ENCODE peak calls at places on chromosomes 16 and 17, in five cellular contexts. One of them, this sample, is unnamed.

GRCh38 chr17:75010683-75011406 is 1.6 kb upstream of the MRPL58 start:
- DNase-seq in DMS153: peak; percentile 85
- DNase-seq in naive thymus-derived CD8-positive, alpha-beta T cell: no peak
- DNase-seq in midbrain: no peak
- DNase-seq in ACHN: peak; percentile 57
- DNase-seq in this sample: peak; percentile 65

GRCh38 chr16:67264277-67264676 is 15.1 kb upstream of the PLEKHG4 start:
- DNase-seq in DMS153: no peak
- DNase-seq in naive thymus-derived CD8-positive, alpha-beta T cell: no peak
- DNase-seq in midbrain: no peak
- DNase-seq in ACHN: no peak
- DNase-seq in this sample: no peak

GRCh38 chr17:9865585-9865984 is 39.5 kb downstream of the RCVRN start:
- DNase-seq in DMS153: no peak
- DNase-seq in naive thymus-derived CD8-positive, alpha-beta T cell: no peak
- DNase-seq in midbrain: no peak
- DNase-seq in ACHN: no peak
- DNase-seq in this sample: no peak

GRCh38 chr17:34171245-34171818 is 83.8 kb upstream of the CCL2 start:
- DNase-seq in DMS153: no peak
- DNase-seq in naive thymus-derived CD8-positive, alpha-beta T cell: peak; percentile 43
- DNase-seq in midbrain: no peak
- DNase-seq in ACHN: peak; percentile 66
- DNase-seq in this sample: peak; percentile 54

GRCh38 chr16:14681115-14681514 is 13.0 kb downstream of the PLA2G10 start:
- DNase-seq in DMS153: no peak
- DNase-seq in naive thymus-derived CD8-positive, alpha-beta T cell: no peak
- DNase-seq in midbrain: no peak
- DNase-seq in ACHN: no peak
- DNase-seq in this sample: no peak

GRCh38 chr16:85129846-85130706 is 17.8 kb upstream of the CIBAR2 start:
- DNase-seq in DMS153: no peak
- DNase-seq in naive thymus-derived CD8-positive, alpha-beta T cell: no peak
- DNase-seq in midbrain: peak; percentile 43
- DNase-seq in ACHN: no peak
- DNase-seq in this sample: no peak

GRCh38 chr16:87123356-87124001 is 193.7 kb downstream of the C16orf95 start:
- DNase-seq in DMS153: no peak
- DNase-seq in naive thymus-derived CD8-positive, alpha-beta T cell: no peak
- DNase-seq in midbrain: no peak
- DNase-seq in ACHN: no peak
- DNase-seq in this sample: peak; percentile 65

GRCh38 chr16:66858740-66859396 is 14.7 kb downstream of the CA7 start:
- DNase-seq in DMS153: no peak
- DNase-seq in naive thymus-derived CD8-positive, alpha-beta T cell: no peak
- DNase-seq in midbrain: no peak
- DNase-seq in ACHN: peak; percentile 61
- DNase-seq in this sample: peak; percentile 78

GRCh38 chr17:82929011-82929622 is 89.3 kb upstream of the ZNF750 start:
- DNase-seq in DMS153: no peak
- DNase-seq in naive thymus-derived CD8-positive, alpha-beta T cell: no peak
- DNase-seq in midbrain: no peak
- DNase-seq in ACHN: no peak
- DNase-seq in this sample: no peak

GRCh38 chr17:16371742-16372141 is 9.1 kb upstream of the UBB start:
- DNase-seq in DMS153: no peak
- DNase-seq in naive thymus-derived CD8-positive, alpha-beta T cell: no peak
- DNase-seq in midbrain: no peak
- DNase-seq in ACHN: no peak
- DNase-seq in this sample: peak; percentile 69

GRCh38 chr17:4232168-4232813 is 31.5 kb downstream of the ANKFY1 start:
- DNase-seq in DMS153: no peak
- DNase-seq in naive thymus-derived CD8-positive, alpha-beta T cell: no peak
- DNase-seq in midbrain: no peak
- DNase-seq in ACHN: peak; percentile 16
- DNase-seq in this sample: no peak

GRCh38 chr16:50290856-50291255 is 24.5 kb downstream of the ADCY7 start:
- DNase-seq in DMS153: no peak
- DNase-seq in naive thymus-derived CD8-positive, alpha-beta T cell: no peak
- DNase-seq in midbrain: no peak
- DNase-seq in ACHN: no peak
- DNase-seq in this sample: no peak